ENCODE peak calls at places on chromosomes 12 and 14, in eight cellular contexts. One of them, this sample, is unnamed.

GRCh38 chr12:46825526-46826414 is at the start of gene SLC38A4:
- DNase-seq in PC-9: peak; percentile 14
- DNase-seq in GM04504: peak; percentile 11
- DNase-seq in Karpas-422: no peak
- DNase-seq in HepG2: peak; percentile 40
- DNase-seq in HCEC 1CT: no peak
- DNase-seq in WTC11: peak; percentile 68
- DNase-seq in NCI-H2081: no peak
- DNase-seq in this sample: peak; percentile 80

GRCh38 chr14:95320076-95320895 is 578 bp upstream of the CLMN start:
- DNase-seq in PC-9: no peak
- DNase-seq in GM04504: no peak
- DNase-seq in Karpas-422: no peak
- DNase-seq in HepG2: no peak
- DNase-seq in HCEC 1CT: no peak
- DNase-seq in WTC11: peak; percentile 21
- DNase-seq in NCI-H2081: no peak
- DNase-seq in this sample: peak; percentile 69

GRCh38 chr12:100229036-100229635 is 28.5 kb downstream of the ACTR6 start:
- DNase-seq in PC-9: peak; percentile 28
- DNase-seq in GM04504: no peak
- DNase-seq in Karpas-422: peak; percentile 45
- DNase-seq in HepG2: peak; percentile 28
- DNase-seq in HCEC 1CT: peak; percentile 34
- DNase-seq in WTC11: no peak
- DNase-seq in NCI-H2081: no peak
- DNase-seq in this sample: peak; percentile 7

GRCh38 chr14:88233915-88234314 is 89.2 kb downstream of the KCNK10 start:
- DNase-seq in PC-9: no peak
- DNase-seq in GM04504: no peak
- DNase-seq in Karpas-422: peak; percentile 83
- DNase-seq in HepG2: peak; percentile 40
- DNase-seq in HCEC 1CT: no peak
- DNase-seq in WTC11: peak; percentile 53
- DNase-seq in NCI-H2081: no peak
- DNase-seq in this sample: peak; percentile 80

GRCh38 chr12:66066071-66066928 is 64.2 kb downstream of the LLPH start:
- DNase-seq in PC-9: no peak
- DNase-seq in GM04504: no peak
- DNase-seq in Karpas-422: no peak
- DNase-seq in HepG2: peak; percentile 78
- DNase-seq in HCEC 1CT: peak; percentile 17
- DNase-seq in WTC11: no peak
- DNase-seq in NCI-H2081: no peak
- DNase-seq in this sample: no peak

GRCh38 chr12:3077572-3078081 is 448 bp downstream of the TSPAN9 start:
- DNase-seq in PC-9: peak; percentile 11
- DNase-seq in GM04504: no peak
- DNase-seq in Karpas-422: no peak
- DNase-seq in HepG2: no peak
- DNase-seq in HCEC 1CT: peak; percentile 43
- DNase-seq in WTC11: peak; percentile 37
- DNase-seq in NCI-H2081: no peak
- DNase-seq in this sample: peak; percentile 42

GRCh38 chr14:35380794-35381193 is 23.8 kb downstream of the NFKBIA start:
- DNase-seq in PC-9: no peak
- DNase-seq in GM04504: no peak
- DNase-seq in Karpas-422: no peak
- DNase-seq in HepG2: no peak
- DNase-seq in HCEC 1CT: no peak
- DNase-seq in WTC11: no peak
- DNase-seq in NCI-H2081: no peak
- DNase-seq in this sample: no peak

GRCh38 chr12:65891219-65891618 is 66.9 kb downstream of the HMGA2 start:
- DNase-seq in PC-9: no peak
- DNase-seq in GM04504: peak; percentile 56
- DNase-seq in Karpas-422: no peak
- DNase-seq in HepG2: no peak
- DNase-seq in HCEC 1CT: peak; percentile 65
- DNase-seq in WTC11: no peak
- DNase-seq in NCI-H2081: no peak
- DNase-seq in this sample: no peak

GRCh38 chr12:122309564-122310121 is 43.3 kb upstream of the VPS33A start:
- DNase-seq in PC-9: no peak
- DNase-seq in GM04504: no peak
- DNase-seq in Karpas-422: no peak
- DNase-seq in HepG2: no peak
- DNase-seq in HCEC 1CT: no peak
- DNase-seq in WTC11: no peak
- DNase-seq in NCI-H2081: no peak
- DNase-seq in this sample: no peak

GRCh38 chr14:89851031-89851430 is 103.5 kb downstream of the EFCAB11 start:
- DNase-seq in PC-9: no peak
- DNase-seq in GM04504: no peak
- DNase-seq in Karpas-422: no peak
- DNase-seq in HepG2: no peak
- DNase-seq in HCEC 1CT: no peak
- DNase-seq in WTC11: no peak
- DNase-seq in NCI-H2081: peak; percentile 95
- DNase-seq in this sample: no peak

GRCh38 chr12:113835913-113836312 is 130.2 kb downstream of the RBM19 start:
- DNase-seq in PC-9: no peak
- DNase-seq in GM04504: no peak
- DNase-seq in Karpas-422: no peak
- DNase-seq in HepG2: no peak
- DNase-seq in HCEC 1CT: no peak
- DNase-seq in WTC11: no peak
- DNase-seq in NCI-H2081: no peak
- DNase-seq in this sample: no peak

GRCh38 chr14:75188520-75189267 is 12.3 kb upstream of the TMED10 start:
- DNase-seq in PC-9: no peak
- DNase-seq in GM04504: no peak
- DNase-seq in Karpas-422: peak; percentile 93
- DNase-seq in HepG2: no peak
- DNase-seq in HCEC 1CT: no peak
- DNase-seq in WTC11: no peak
- DNase-seq in NCI-H2081: no peak
- DNase-seq in this sample: no peak

GRCh38 chr14:29222671-29223268 is 456.2 kb downstream of the FOXG1 start:
- DNase-seq in PC-9: no peak
- DNase-seq in GM04504: peak; percentile 20
- DNase-seq in Karpas-422: peak; percentile 67
- DNase-seq in HepG2: peak; percentile 63
- DNase-seq in HCEC 1CT: peak; percentile 73
- DNase-seq in WTC11: peak; percentile 10
- DNase-seq in NCI-H2081: peak; percentile 78
- DNase-seq in this sample: peak; percentile 51

GRCh38 chr12:96878704-96879103 is 28.4 kb upstream of the NEDD1 start:
- DNase-seq in PC-9: no peak
- DNase-seq in GM04504: no peak
- DNase-seq in Karpas-422: no peak
- DNase-seq in HepG2: no peak
- DNase-seq in HCEC 1CT: peak; percentile 30
- DNase-seq in WTC11: no peak
- DNase-seq in NCI-H2081: no peak
- DNase-seq in this sample: no peak

GRCh38 chr12:50234347-50234746 is 49.0 kb downstream of the LIMA1 start:
- DNase-seq in PC-9: no peak
- DNase-seq in GM04504: no peak
- DNase-seq in Karpas-422: peak; percentile 61
- DNase-seq in HepG2: no peak
- DNase-seq in HCEC 1CT: peak; percentile 30
- DNase-seq in WTC11: no peak
- DNase-seq in NCI-H2081: no peak
- DNase-seq in this sample: peak; percentile 27

GRCh38 chr14:42111355-42111754 is 504.7 kb downstream of the LRFN5 start:
- DNase-seq in PC-9: no peak
- DNase-seq in GM04504: no peak
- DNase-seq in Karpas-422: no peak
- DNase-seq in HepG2: no peak
- DNase-seq in HCEC 1CT: no peak
- DNase-seq in WTC11: no peak
- DNase-seq in NCI-H2081: no peak
- DNase-seq in this sample: no peak

This sample was measured in GM23338.